ENCODE peak calls at places on chromosomes 3 and 15, in six cellular contexts. H is Peyer's patch, Q is spleen, R is OCI-LY7, I is endodermal cell, A is neural progenitor cell. M is an unnamed sample.

GRCh38 chr15:23897576-23897975 is 210.5 kb upstream of the NDN start:
- DNase-seq in H (no peak), Q (no peak), R (no peak), I (no peak), A (no peak), M (no peak)

GRCh38 chr3:132317229-132317948 is at the start of gene ACP3:
- DNase-seq in H (no peak), Q (peak; percentile 78), R (peak; percentile 86), I (peak; percentile 66), A (peak; percentile 31), M (no peak)

GRCh38 chr3:99810403-99810802 is 7.3 kb upstream of the CMSS1 start:
- DNase-seq in H (no peak), Q (no peak), R (no peak), I (no peak), A (no peak), M (no peak)

GRCh38 chr15:73800662-73801345 is 47.7 kb upstream of the INSYN1 start:
- DNase-seq in H (no peak), Q (peak; percentile 14), R (no peak), I (no peak), A (no peak), M (no peak)

GRCh38 chr3:64599651-64600050 is 88.1 kb downstream of the ADAMTS9 start:
- DNase-seq in H (no peak), Q (no peak), R (no peak), I (no peak), A (no peak), M (no peak)

GRCh38 chr15:26868029-26868685 is 1.3 kb downstream of the GABRA5 start:
- DNase-seq in H (no peak), Q (no peak), R (no peak), I (peak; percentile 58), A (no peak), M (no peak)

GRCh38 chr3:51975857-51976549 is 1.1 kb downstream of the ABHD14A start:
- DNase-seq in H (peak; percentile 82), Q (peak; percentile 88), R (peak; percentile 44), I (peak; percentile 82), A (peak; percentile 88), M (no peak)

GRCh38 chr3:86563358-86563970 is 427.5 kb downstream of the VGLL3 start:
- DNase-seq in H (no peak), Q (no peak), R (peak; percentile 59), I (no peak), A (peak; percentile 76), M (peak; percentile 26)

GRCh38 chr3:185961675-185962232 is 23.9 kb upstream of the TRA2B start:
- DNase-seq in H (no peak), Q (no peak), R (no peak), I (no peak), A (no peak), M (no peak)

GRCh38 chr3:185954366-185954723 is 16.5 kb upstream of the TRA2B start:
- DNase-seq in H (no peak), Q (no peak), R (no peak), I (peak; percentile 7), A (no peak), M (no peak)

GRCh38 chr3:185960518-185961288 is 22.9 kb upstream of the TRA2B start:
- DNase-seq in H (peak; percentile 69), Q (no peak), R (no peak), I (no peak), A (peak; percentile 28), M (no peak)

GRCh38 chr3:185958626-185959025 is 20.8 kb upstream of the TRA2B start:
- DNase-seq in H (peak; percentile 58), Q (no peak), R (no peak), I (no peak), A (no peak), M (no peak)

DNA sequence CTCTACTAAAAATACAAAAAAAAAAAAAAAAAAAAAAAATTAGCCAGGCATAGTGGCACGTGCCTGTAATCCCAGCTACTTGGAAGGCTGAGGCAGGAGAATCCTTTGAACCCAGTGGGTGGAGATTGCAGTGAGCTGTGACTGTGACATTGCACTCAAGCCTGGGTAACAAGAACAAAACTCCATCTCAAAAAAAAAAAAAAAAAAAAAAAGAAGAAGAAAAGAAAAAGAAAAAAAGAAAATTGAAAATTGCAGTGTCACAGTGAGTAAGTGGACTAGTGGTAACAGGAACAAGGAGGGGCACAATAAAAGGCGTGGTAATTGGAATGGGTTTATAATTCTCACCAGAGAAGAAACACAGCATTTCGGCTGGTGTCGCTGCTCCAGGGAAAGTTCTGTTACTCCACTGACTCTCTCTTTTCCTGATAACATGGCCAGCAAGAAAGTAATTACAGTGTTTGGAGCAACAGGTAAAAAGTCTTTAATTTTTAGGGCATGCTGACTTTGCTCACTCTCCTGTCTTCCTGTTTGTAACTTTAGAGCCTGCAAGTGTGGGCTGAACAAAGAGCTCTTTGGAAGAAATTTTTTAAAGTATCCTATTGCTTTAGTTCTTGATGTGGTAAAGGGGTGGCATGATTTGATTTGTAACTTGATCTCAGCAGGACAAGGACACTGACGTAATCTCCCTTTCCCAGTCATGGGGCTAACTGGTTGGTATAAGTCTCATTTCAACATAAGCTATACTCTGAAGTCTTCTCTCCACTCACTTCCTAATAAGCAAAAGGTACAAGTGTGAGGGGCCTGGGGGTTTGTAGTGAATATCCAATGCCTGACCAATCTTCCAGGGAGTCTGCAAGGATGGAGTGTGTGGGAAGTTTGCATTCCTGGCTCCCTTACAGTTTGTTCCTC is 22.0 kb upstream of the TRA2B start:
- DNase-seq in H (peak; percentile 53), Q (no peak), R (no peak), I (no peak), A (no peak), M (no peak)
- H3K4me3 ChIP-seq in H (no peak overlapping the region), Q (no peak overlapping the region), R (no peak overlapping the region), I (no peak overlapping the region), A (no peak overlapping the region), M (peak overlapping the region; percentile 3)

GRCh38 chr15:70034596-70034995 is 63.1 kb downstream of the TLE3 start:
- DNase-seq in H (peak; percentile 43), Q (peak; percentile 68), R (no peak), I (no peak), A (no peak), M (no peak)

GRCh38 chr15:70034141-70034540 is 63.6 kb downstream of the TLE3 start:
- DNase-seq in H (peak; percentile 37), Q (no peak), R (no peak), I (no peak), A (no peak), M (no peak)

GRCh38 chr15:70035051-70035718 is 62.5 kb downstream of the TLE3 start:
- DNase-seq in H (peak; percentile 44), Q (peak; percentile 61), R (no peak), I (no peak), A (no peak), M (no peak)

GRCh38 chr15:70036585-70037343 is 61.0 kb downstream of the TLE3 start:
- DNase-seq in H (peak; percentile 90), Q (peak; percentile 85), R (peak; percentile 76), I (no peak), A (no peak), M (no peak)

DNA sequence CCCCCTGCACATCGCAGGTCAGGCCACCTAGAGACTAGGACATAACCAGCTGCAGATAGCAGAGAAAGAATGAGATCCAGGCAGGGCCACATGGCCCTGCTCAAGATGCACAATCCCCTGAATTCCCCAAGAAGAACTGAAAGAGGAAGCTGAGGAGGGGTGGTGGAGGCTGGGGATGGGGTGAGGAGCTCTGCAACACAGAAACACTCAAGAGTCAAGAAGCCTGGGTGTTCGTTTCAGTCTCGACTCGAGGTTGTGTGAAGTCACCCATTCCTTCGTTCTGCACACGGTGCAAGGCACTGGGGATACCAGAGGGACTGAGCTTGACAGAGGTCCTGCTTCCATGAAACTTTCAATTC is 62.0 kb downstream of the TLE3 start:
- DNase-seq in H (peak; percentile 79), Q (peak; percentile 76), R (peak; percentile 74), I (no peak), A (no peak), M (no peak)
- H3K4me1 ChIP-seq in H (no peaks in the 10 kb centered on the region), Q (peaks cover 28% of the 10 kb centered on the region), R (peaks cover 50% of the 10 kb centered on the region), I (no peaks in the 10 kb centered on the region), A (peaks cover 9% of the 10 kb centered on the region), M (no peaks in the 10 kb centered on the region)

GRCh38 chr15:101488300-101489164 is 975 bp downstream of the PCSK6 start:
- DNase-seq in H (no peak), Q (no peak), R (no peak), I (peak; percentile 63), A (peak; percentile 75), M (no peak)

GRCh38 chr15:101490922-101491738 is 1.6 kb upstream of the PCSK6 start:
- DNase-seq in H (no peak), Q (no peak), R (no peak), I (peak; percentile 39), A (no peak), M (no peak)

GRCh38 chr15:101489236-101489632 is 273 bp downstream of the PCSK6 start:
- DNase-seq in H (no peak), Q (peak; percentile 80), R (no peak), I (peak; percentile 82), A (peak; percentile 68), M (peak; percentile 30)

GRCh38 chr15:101490408-101490891 is 943 bp upstream of the PCSK6 start:
- DNase-seq in H (no peak), Q (no peak), R (no peak), I (peak; percentile 24), A (no peak), M (no peak)

DNA sequence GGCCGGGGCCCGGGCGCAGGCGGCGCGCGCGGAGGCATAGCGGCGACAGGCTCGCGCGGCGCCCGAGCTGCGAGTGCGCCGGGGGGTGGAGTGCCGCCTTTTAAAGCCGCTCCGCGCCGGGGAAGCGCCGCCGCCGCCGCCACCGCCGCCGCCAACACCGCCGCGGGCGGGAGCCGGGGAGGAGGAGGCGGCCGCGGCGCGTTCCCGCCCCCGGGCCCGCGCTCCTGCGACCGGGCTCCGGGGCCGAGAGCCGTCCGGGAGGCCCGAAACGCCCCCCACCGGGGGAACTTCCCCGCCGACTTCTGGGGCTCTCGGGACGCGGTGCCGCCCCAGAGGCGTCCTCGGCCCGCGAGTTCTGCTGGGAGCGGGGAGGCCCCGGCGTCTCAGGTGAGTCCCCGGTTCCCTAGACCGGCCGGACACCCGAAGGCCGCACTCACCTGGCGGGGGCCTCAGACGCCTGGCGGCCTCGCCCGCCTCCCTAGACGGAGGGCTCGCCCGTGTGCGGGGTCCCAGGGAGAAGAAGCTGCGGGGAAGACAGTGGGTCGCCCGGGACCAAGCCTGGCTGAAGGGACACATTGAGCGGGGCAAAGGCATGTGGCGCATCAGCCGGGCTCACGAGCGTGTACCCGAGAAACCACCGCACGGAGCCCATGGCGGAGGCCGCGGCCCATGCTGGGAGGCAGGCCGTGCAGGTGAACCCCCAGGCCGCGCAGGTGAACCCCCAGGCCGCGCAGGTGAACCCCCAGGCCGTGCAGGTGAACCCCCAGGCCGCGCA is at the start of gene PCSK6:
- DNase-seq in H (no peak), Q (peak; percentile 76), R (no peak), I (peak; percentile 72), A (peak; percentile 77), M (no peak)
- H3K4me3 ChIP-seq in H (peak within 1 kb of the TSS; percentile 18), Q (peak within 1 kb of the TSS; percentile 48), R (no peak within 1 kb of the TSS), I (peak within 1 kb of the TSS; percentile 23), A (peak within 1 kb of the TSS; percentile 47), M (no peak within 1 kb of the TSS)

GRCh38 chr15:48677821-48678220 is 32.3 kb upstream of the FBN1 start:
- DNase-seq in H (no peak), Q (no peak), R (no peak), I (no peak), A (no peak), M (no peak)

GRCh38 chr15:48681274-48681840 is 35.8 kb upstream of the FBN1 start:
- DNase-seq in H (no peak), Q (no peak), R (no peak), I (no peak), A (no peak), M (no peak)

GRCh38 chr15:48680841-48681240 is 35.3 kb upstream of the FBN1 start:
- DNase-seq in H (no peak), Q (no peak), R (no peak), I (no peak), A (no peak), M (no peak)

GRCh38 chr15:48678851-48679250 is 33.3 kb upstream of the FBN1 start:
- DNase-seq in H (no peak), Q (no peak), R (no peak), I (no peak), A (no peak), M (no peak)

GRCh38 chr15:48679952-48680351 is 34.4 kb upstream of the FBN1 start:
- DNase-seq in H (no peak), Q (no peak), R (no peak), I (no peak), A (no peak), M (no peak)
- H3K4me1 ChIP-seq in H (no peaks in the 10 kb centered on the region), Q (no peaks in the 10 kb centered on the region), R (no peaks in the 10 kb centered on the region), I (no peaks in the 10 kb centered on the region), A (no peaks in the 10 kb centered on the region), M (no peaks in the 10 kb centered on the region)